ENCODE peak calls at places on chromosomes 11 and 22, in four cellular contexts. D is iris pigment epithelial cell, Y is substantia nigra, Z is DMS79. J is an unnamed sample.

GRCh38 chr11:8218409-8218808 is 45.3 kb downstream of the LMO1 start:
- DNase-seq in D (no peak), Y (no peak), Z (no peak), J (no peak)

GRCh38 chr22:20981787-20982562 is at the start of gene LZTR1:
- DNase-seq in D (peak), Y (peak), Z (no peak), J (peak)

GRCh38 chr11:43997022-43997665 is 50.6 kb upstream of the ACCSL start:
- DNase-seq in D (no peak), Y (no peak), Z (no peak), J (no peak)

GRCh38 chr11:64858467-64859401 is 14.3 kb upstream of the CDC42BPG start:
- DNase-seq in D (no peak), Y (no peak), Z (no peak), J (no peak)

GRCh38 chr11:76075699-76076098 is 130.6 kb downstream of the WNT11 start:
- DNase-seq in D (peak), Y (no peak), Z (no peak), J (no peak)

GRCh38 chr11:76604652-76605241 is 65.8 kb downstream of the LRRC32 start:
- DNase-seq in D (peak), Y (no peak), Z (no peak), J (no peak)

GRCh38 chr11:126210871-126211235 is 597 bp downstream of the RPUSD4 start:
- DNase-seq in D (peak), Y (no peak), Z (peak), J (no peak)

GRCh38 chr22:17559188-17559587 is 4.1 kb upstream of the SLC25A18 start:
- DNase-seq in D (no peak), Y (no peak), Z (no peak), J (no peak)

GRCh38 chr11:32473282-32473909 is 38.1 kb upstream of the WT1 start:
- DNase-seq in D (no peak), Y (no peak), Z (no peak), J (no peak)

GRCh38 chr22:29044657-29045176 is 16.9 kb downstream of the C22orf31 start:
- DNase-seq in D (peak), Y (no peak), Z (no peak), J (peak)

GRCh38 chr11:68099474-68100405 is 21.4 kb downstream of the CHKA start:
- DNase-seq in D (peak), Y (no peak), Z (peak), J (no peak)

GRCh38 chr11:7851391-7851790 is 54.6 kb upstream of the OR5P2 start:
- DNase-seq in D (no peak), Y (no peak), Z (no peak), J (peak)

GRCh38 chr11:5809905-5810792 is 1.4 kb downstream of the OR52N2 start:
- DNase-seq in D (no peak), Y (no peak), Z (no peak), J (no peak)

GRCh38 chr11:87116185-87116584 is 78.5 kb downstream of the TMEM135 start:
- DNase-seq in D (no peak), Y (no peak), Z (no peak), J (no peak)

GRCh38 chr11:111510311-111510710 is 1.9 kb downstream of the BTG4 start:
- DNase-seq in D (no peak), Y (no peak), Z (peak), J (peak)

GRCh38 chr11:66670816-66671215 is 6.9 kb downstream of the RBM4B start:
- DNase-seq in D (no peak), Y (no peak), Z (no peak), J (no peak)

GRCh38 chr11:63240791-63241379 is 2.5 kb downstream of the SLC22A25 start:
- DNase-seq in D (no peak), Y (no peak), Z (no peak), J (peak)

GRCh38 chr11:123145661-123146060 is 49.4 kb downstream of the CLMP start:
- DNase-seq in D (no peak), Y (no peak), Z (peak), J (no peak)

GRCh38 chr11:119626910-119627305 is 102.1 kb downstream of the NECTIN1 start:
- DNase-seq in D (no peak), Y (no peak), Z (no peak), J (no peak)

GRCh38 chr11:84091212-84091986 is 805.2 kb upstream of the CCDC90B start:
- DNase-seq in D (no peak), Y (no peak), Z (no peak), J (no peak)

GRCh38 chr11:64357904-64358535 is 942 bp upstream of the RPS6KA4 start:
- DNase-seq in D (no peak), Y (no peak), Z (no peak), J (peak)

GRCh38 chr11:2915473-2915872 is 13.7 kb downstream of the PHLDA2 start:
- DNase-seq in D (no peak), Y (no peak), Z (no peak), J (no peak)

GRCh38 chr11:19828382-19829108 is 115.9 kb downstream of the NAV2 start:
- DNase-seq in D (no peak), Y (no peak), Z (no peak), J (peak)

GRCh38 chr11:47355283-47356128 is 3.0 kb upstream of the MYBPC3 start:
- DNase-seq in D (peak), Y (peak), Z (peak), J (peak)

GRCh38 chr22:30866216-30866615 is 102.4 kb downstream of the MORC2 start:
- DNase-seq in D (no peak), Y (no peak), Z (no peak), J (no peak)

GRCh38 chr11:76752321-76753175 is 30.6 kb upstream of the TSKU start:
- DNase-seq in D (peak), Y (no peak), Z (no peak), J (peak)

GRCh38 chr22:30277547-30278344 is 11.1 kb upstream of the OSM start:
- DNase-seq in D (peak), Y (no peak), Z (peak), J (peak)

GRCh38 chr22:46159777-46160176 is 9.5 kb downstream of the PPARA start:
- DNase-seq in D (no peak), Y (no peak), Z (peak), J (peak)

GRCh38 chr22:40635008-40635939 is 1.2 kb downstream of the MRTFA start:
- DNase-seq in D (peak), Y (no peak), Z (no peak), J (no peak)

GRCh38 chr11:1826552-1827094 is 8.2 kb upstream of the SYT8 start:
- DNase-seq in D (peak), Y (no peak), Z (no peak), J (peak)

GRCh38 chr11:119389611-119390254 is 8.2 kb upstream of the USP2 start:
- DNase-seq in D (no peak), Y (no peak), Z (peak), J (no peak)